ENCODE peak calls at places on chromosomes 4 and X, in five cellular contexts. M, P, X, E and C are unnamed samples.

GRCh38 chr4:152398060-152398459 is 137.8 kb downstream of the FBXW7 start:
- DNase-seq in M (no peak), P (no peak), X (no peak), E (peak), C (peak)

GRCh38 chr4:88630756-88631155 is 38.5 kb downstream of the HERC3 start:
- DNase-seq in M (no peak), P (no peak), X (no peak), E (peak), C (no peak)

GRCh38 chr4:48906283-48907173 is at the start of gene OCIAD2:
- DNase-seq in M (peak), P (peak), X (peak), E (peak), C (peak)

GRCh38 chr4:2290488-2290887 is 28.6 kb upstream of the MXD4 start:
- DNase-seq in M (no peak), P (no peak), X (no peak), E (no peak), C (no peak)

GRCh38 chr4:65983062-65983461 is 312.8 kb upstream of the EPHA5 start:
- DNase-seq in M (no peak), P (no peak), X (no peak), E (no peak), C (no peak)

GRCh38 chr4:55635760-55636621 is at the start of gene NMU:
- DNase-seq in M (peak), P (no peak), X (peak), E (peak), C (peak)

GRCh38 chr4:153249199-153250154 is 45.2 kb downstream of the TRIM2 start:
- DNase-seq in M (peak), P (peak), X (peak), E (peak), C (peak)

GRCh38 chr4:83255584-83255983 is 29.0 kb downstream of the COQ2 start:
- DNase-seq in M (no peak), P (no peak), X (no peak), E (peak), C (peak)

GRCh38 chrX:54695816-54696487 is 102.1 kb downstream of the ITIH6 start:
- DNase-seq in M (no peak), P (no peak), X (no peak), E (peak), C (no peak)

GRCh38 chrX:68261060-68261672 is 172.1 kb downstream of the OPHN1 start:
- DNase-seq in M (no peak), P (no peak), X (no peak), E (peak), C (peak)

GRCh38 chr4:154489558-154490260 is 1.9 kb downstream of the DCHS2 start:
- DNase-seq in M (no peak), P (no peak), X (no peak), E (no peak), C (no peak)

GRCh38 chr4:162116085-162116784 is 47.6 kb downstream of the FSTL5 start:
- DNase-seq in M (no peak), P (no peak), X (no peak), E (no peak), C (no peak)

GRCh38 chr4:129515356-129515755 is 419.4 kb downstream of the C4orf33 start:
- DNase-seq in M (no peak), P (no peak), X (no peak), E (no peak), C (no peak)

GRCh38 chrX:21926116-21926515 is 14.4 kb upstream of the SMS start:
- DNase-seq in M (no peak), P (no peak), X (no peak), E (peak), C (no peak)

GRCh38 chrX:1391370-1391706 is 575 bp downstream of the SLC25A6 start:
- DNase-seq in M (no peak), P (no peak), X (no peak), E (no peak), C (no peak)

GRCh38 chrX:120457766-120458180 is 11.3 kb downstream of the LAMP2 start:
- DNase-seq in M (no peak), P (peak), X (peak), E (peak), C (peak)

GRCh38 chr4:1579834-1580686 is 104.1 kb downstream of the FAM53A start:
- DNase-seq in M (peak), P (peak), X (no peak), E (peak), C (peak)

GRCh38 chr4:55336138-55337034 is 9.7 kb upstream of the SRD5A3 start:
- DNase-seq in M (peak), P (peak), X (no peak), E (no peak), C (peak)

GRCh38 chr4:88378691-88379559 is at the start of gene HERC6:
- DNase-seq in M (peak), P (peak), X (peak), E (peak), C (peak)

GRCh38 chr4:26859762-26860156 is 882 bp upstream of the STIM2 start:
- DNase-seq in M (no peak), P (no peak), X (no peak), E (no peak), C (no peak)

GRCh38 chrX:136907626-136908025 is 27.1 kb upstream of the RBMX start:
- DNase-seq in M (no peak), P (no peak), X (no peak), E (no peak), C (no peak)

GRCh38 chrX:120334137-120334536 is 22.9 kb upstream of the TMEM255A start:
- DNase-seq in M (no peak), P (peak), X (no peak), E (no peak), C (no peak)

GRCh38 chr4:12409507-12410190 is 981.0 kb upstream of the HS3ST1 start:
- DNase-seq in M (no peak), P (no peak), X (no peak), E (peak), C (peak)

GRCh38 chrX:71315917-71316316 is 14.4 kb downstream of the ITGB1BP2 start:
- DNase-seq in M (no peak), P (no peak), X (no peak), E (peak), C (no peak)

GRCh38 chr4:54945838-54946237 is 179.6 kb downstream of the KDR start:
- DNase-seq in M (no peak), P (no peak), X (no peak), E (no peak), C (no peak)

GRCh38 chr4:142961866-142962265 is 115.8 kb upstream of the INPP4B start:
- DNase-seq in M (no peak), P (peak), X (no peak), E (no peak), C (no peak)

GRCh38 chr4:101835121-101835904 is 44.8 kb downstream of the BANK1 start:
- DNase-seq in M (no peak), P (no peak), X (no peak), E (peak), C (peak)

GRCh38 chr4:17094811-17095210 is 196.4 kb upstream of the LDB2 start:
- DNase-seq in M (no peak), P (no peak), X (no peak), E (no peak), C (no peak)